ENCODE peak calls at places on chromosomes 12 and 14, in four cellular contexts. H is ascending aorta, O is heart left ventricle, N is lung. S is an unnamed sample.

GRCh38 chr14:88426271-88426670 is 40.8 kb downstream of the SPATA7 start:
- DNase-seq in H (no peak), O (no peak), N (no peak), S (no peak)

GRCh38 chr14:89695846-89696245 is 258.7 kb downstream of the EFCAB11 start:
- DNase-seq in H (no peak), O (no peak), N (no peak), S (no peak)

GRCh38 chr12:102533483-102533882 is 53.1 kb upstream of the IGF1 start:
- DNase-seq in H (no peak), O (no peak), N (no peak), S (no peak)

GRCh38 chr12:9961106-9961505 is 10.1 kb upstream of the CLEC12A start:
- DNase-seq in H (no peak), O (no peak), N (no peak), S (no peak)

GRCh38 chr14:88612981-88613380 is 50.1 kb downstream of the ZC3H14 start:
- DNase-seq in H (no peak), O (no peak), N (no peak), S (no peak)

GRCh38 chr12:51915951-51916350 is 8.6 kb downstream of the ACVRL1 start:
- DNase-seq in H (no peak), O (no peak), N (no peak), S (no peak)

GRCh38 chr12:123056053-123056452 is 75.6 kb downstream of the ARL6IP4 start:
- DNase-seq in H (no peak), O (no peak), N (no peak), S (no peak)

GRCh38 chr12:67621112-67621511 is 27.4 kb upstream of the DYRK2 start:
- DNase-seq in H (no peak), O (no peak), N (no peak), S (no peak)

GRCh38 chr14:71680733-71681387 is 251.4 kb upstream of the RGS6 start:
- DNase-seq in H (no peak), O (no peak), N (no peak), S (no peak)

GRCh38 chr12:47686645-47687240 is 19.1 kb downstream of the RPAP3 start:
- DNase-seq in H (no peak), O (no peak), N (no peak), S (no peak)

GRCh38 chr12:118841588-118841987 is 139.8 kb upstream of the SRRM4 start:
- DNase-seq in H (no peak), O (no peak), N (no peak), S (no peak)

GRCh38 chr14:104924421-104925213 is at the start of gene PLD4:
- DNase-seq in H (no peak), O (no peak), N (no peak), S (no peak)

GRCh38 chr14:33282811-33283210 is 344.1 kb downstream of the NPAS3 start:
- DNase-seq in H (no peak), O (no peak), N (no peak), S (no peak)

GRCh38 chr12:21773263-21773741 is 1.2 kb downstream of the KCNJ8 start:
- DNase-seq in H (no peak), O (peak), N (peak), S (peak)

GRCh38 chr12:111775205-111776193 is 8.8 kb downstream of the ALDH2 start:
- DNase-seq in H (peak), O (peak), N (peak), S (peak)

GRCh38 chr12:3775385-3776035 is 22.6 kb upstream of the CRACR2A start:
- DNase-seq in H (no peak), O (no peak), N (no peak), S (no peak)

GRCh38 chr14:80504781-80505180 is 293.5 kb upstream of the DIO2 start:
- DNase-seq in H (no peak), O (no peak), N (no peak), S (no peak)

GRCh38 chr12:70247653-70248199 is 4.5 kb downstream of the CNOT2 start:
- DNase-seq in H (no peak), O (no peak), N (no peak), S (no peak)

GRCh38 chr14:22769369-22769768 is 2.9 kb downstream of the OXA1L start:
- DNase-seq in H (no peak), O (no peak), N (no peak), S (no peak)

GRCh38 chr12:843609-844008 is 91.2 kb downstream of the WNK1 start:
- DNase-seq in H (no peak), O (no peak), N (no peak), S (no peak)

S was measured in mucosa of gallbladder.